ENCODE peak calls at places on chromosomes 2 and 18, in six cellular contexts. One of them, this sample, is unnamed.

GRCh38 chr2:182862003-182862402 is 4.4 kb downstream of the FRZB start:
- DNase-seq in AG04449: no peak
- DNase-seq in spleen: no peak
- DNase-seq in T-cell: no peak
- DNase-seq in naive thymus-derived CD4-positive, alpha-beta T cell: no peak
- DNase-seq in LoVo: no peak
- DNase-seq in this sample: no peak

GRCh38 chr18:78803104-78803503 is 176.5 kb upstream of the SALL3 start:
- DNase-seq in naive thymus-derived CD4-positive, alpha-beta T cell: no peak
- DNase-seq in spleen: peak; percentile 55
- DNase-seq in T-cell: no peak
- DNase-seq in LoVo: no peak
- DNase-seq in AG04449: no peak
- DNase-seq in this sample: no peak

GRCh38 chr2:57516740-57517340 is 529.8 kb upstream of the VRK2 start:
- DNase-seq in T-cell: no peak
- DNase-seq in AG04449: peak; percentile 5
- DNase-seq in spleen: no peak
- DNase-seq in LoVo: peak; percentile 71
- DNase-seq in naive thymus-derived CD4-positive, alpha-beta T cell: no peak
- DNase-seq in this sample: peak; percentile 24

GRCh38 chr2:16197504-16198147 is 257.3 kb downstream of the MYCN start:
- DNase-seq in naive thymus-derived CD4-positive, alpha-beta T cell: no peak
- DNase-seq in T-cell: no peak
- DNase-seq in spleen: no peak
- DNase-seq in AG04449: no peak
- DNase-seq in LoVo: no peak
- DNase-seq in this sample: no peak

GRCh38 chr2:139048017-139048416 is 267.8 kb upstream of the NXPH2 start:
- DNase-seq in T-cell: no peak
- DNase-seq in naive thymus-derived CD4-positive, alpha-beta T cell: no peak
- DNase-seq in LoVo: no peak
- DNase-seq in AG04449: no peak
- DNase-seq in spleen: no peak
- DNase-seq in this sample: no peak

GRCh38 chr2:25618676-25619075 is 54.7 kb downstream of the DTNB start:
- DNase-seq in T-cell: no peak
- DNase-seq in LoVo: peak; percentile 80
- DNase-seq in naive thymus-derived CD4-positive, alpha-beta T cell: no peak
- DNase-seq in AG04449: no peak
- DNase-seq in spleen: no peak
- DNase-seq in this sample: no peak

GRCh38 chr2:161239416-161240109 is 68.7 kb upstream of the PSMD14 start:
- DNase-seq in AG04449: no peak
- DNase-seq in LoVo: no peak
- DNase-seq in naive thymus-derived CD4-positive, alpha-beta T cell: no peak
- DNase-seq in T-cell: no peak
- DNase-seq in spleen: peak; percentile 71
- DNase-seq in this sample: no peak

GRCh38 chr18:48983793-48984437 is 33.1 kb upstream of the SMAD7 start:
- DNase-seq in naive thymus-derived CD4-positive, alpha-beta T cell: no peak
- DNase-seq in LoVo: peak; percentile 36
- DNase-seq in T-cell: no peak
- DNase-seq in spleen: no peak
- DNase-seq in AG04449: no peak
- DNase-seq in this sample: no peak

GRCh38 chr2:20541305-20541640 is 94.4 kb downstream of the RHOB start:
- DNase-seq in spleen: no peak
- DNase-seq in T-cell: no peak
- DNase-seq in naive thymus-derived CD4-positive, alpha-beta T cell: no peak
- DNase-seq in AG04449: no peak
- DNase-seq in LoVo: no peak
- DNase-seq in this sample: no peak

GRCh38 chr2:182605166-182605565 is 110.9 kb upstream of the DNAJC10 start:
- DNase-seq in spleen: no peak
- DNase-seq in LoVo: no peak
- DNase-seq in naive thymus-derived CD4-positive, alpha-beta T cell: no peak
- DNase-seq in T-cell: no peak
- DNase-seq in AG04449: no peak
- DNase-seq in this sample: no peak

GRCh38 chr2:27088644-27089043 is 2.1 kb downstream of the KHK start:
- DNase-seq in spleen: peak; percentile 9
- DNase-seq in T-cell: no peak
- DNase-seq in LoVo: no peak
- DNase-seq in naive thymus-derived CD4-positive, alpha-beta T cell: no peak
- DNase-seq in AG04449: no peak
- DNase-seq in this sample: no peak

GRCh38 chr2:74206180-74206688 is 7.8 kb downstream of the MTHFD2 start:
- DNase-seq in naive thymus-derived CD4-positive, alpha-beta T cell: no peak
- DNase-seq in spleen: peak; percentile 83
- DNase-seq in AG04449: no peak
- DNase-seq in T-cell: peak; percentile 20
- DNase-seq in LoVo: no peak
- DNase-seq in this sample: no peak

GRCh38 chr2:111157071-111157661 is 36.5 kb downstream of the BCL2L11 start:
- DNase-seq in AG04449: no peak
- DNase-seq in LoVo: no peak
- DNase-seq in spleen: no peak
- DNase-seq in T-cell: no peak
- DNase-seq in naive thymus-derived CD4-positive, alpha-beta T cell: no peak
- DNase-seq in this sample: no peak

GRCh38 chr2:33696234-33696633 is 97.1 kb upstream of the FAM98A start:
- DNase-seq in AG04449: no peak
- DNase-seq in T-cell: no peak
- DNase-seq in naive thymus-derived CD4-positive, alpha-beta T cell: no peak
- DNase-seq in LoVo: no peak
- DNase-seq in spleen: no peak
- DNase-seq in this sample: no peak

GRCh38 chr2:173043466-173043865 is 32.2 kb upstream of the MAP3K20 start:
- DNase-seq in T-cell: no peak
- DNase-seq in naive thymus-derived CD4-positive, alpha-beta T cell: no peak
- DNase-seq in LoVo: no peak
- DNase-seq in spleen: no peak
- DNase-seq in AG04449: no peak
- DNase-seq in this sample: no peak

GRCh38 chr2:98876741-98877140 is 59.3 kb downstream of the CRACDL start:
- DNase-seq in T-cell: no peak
- DNase-seq in LoVo: no peak
- DNase-seq in AG04449: no peak
- DNase-seq in spleen: no peak
- DNase-seq in naive thymus-derived CD4-positive, alpha-beta T cell: no peak
- DNase-seq in this sample: no peak

GRCh38 chr18:76488190-76488589 is 6.9 kb downstream of the ZNF516 start:
- DNase-seq in spleen: no peak
- DNase-seq in naive thymus-derived CD4-positive, alpha-beta T cell: no peak
- DNase-seq in T-cell: no peak
- DNase-seq in LoVo: no peak
- DNase-seq in AG04449: no peak
- DNase-seq in this sample: no peak

GRCh38 chr2:232458051-232458660 is 2.2 kb downstream of the ALPI start:
- DNase-seq in LoVo: no peak
- DNase-seq in naive thymus-derived CD4-positive, alpha-beta T cell: no peak
- DNase-seq in AG04449: no peak
- DNase-seq in spleen: peak; percentile 59
- DNase-seq in T-cell: no peak
- DNase-seq in this sample: no peak

GRCh38 chr2:26245231-26245732 is 543 bp downstream of the HADHB start:
- DNase-seq in naive thymus-derived CD4-positive, alpha-beta T cell: no peak
- DNase-seq in AG04449: no peak
- DNase-seq in LoVo: peak; percentile 39
- DNase-seq in T-cell: peak; percentile 32
- DNase-seq in spleen: peak; percentile 87
- DNase-seq in this sample: no peak

GRCh38 chr2:229673676-229674075 is 40.7 kb downstream of the DNER start:
- DNase-seq in T-cell: no peak
- DNase-seq in naive thymus-derived CD4-positive, alpha-beta T cell: no peak
- DNase-seq in spleen: no peak
- DNase-seq in AG04449: no peak
- DNase-seq in LoVo: peak; percentile 33
- DNase-seq in this sample: no peak

GRCh38 chr2:39390126-39390692 is 46.9 kb downstream of the MAP4K3 start:
- DNase-seq in spleen: no peak
- DNase-seq in LoVo: no peak
- DNase-seq in naive thymus-derived CD4-positive, alpha-beta T cell: no peak
- DNase-seq in T-cell: no peak
- DNase-seq in AG04449: no peak
- DNase-seq in this sample: no peak

GRCh38 chr2:144014108-144014507 is 505.8 kb downstream of the ZEB2 start:
- DNase-seq in spleen: no peak
- DNase-seq in T-cell: no peak
- DNase-seq in naive thymus-derived CD4-positive, alpha-beta T cell: no peak
- DNase-seq in AG04449: no peak
- DNase-seq in LoVo: no peak
- DNase-seq in this sample: no peak

GRCh38 chr2:112065966-112066365 is 10.9 kb downstream of the TMEM87B start:
- DNase-seq in AG04449: peak; percentile 59
- DNase-seq in LoVo: no peak
- DNase-seq in naive thymus-derived CD4-positive, alpha-beta T cell: no peak
- DNase-seq in T-cell: no peak
- DNase-seq in spleen: no peak
- DNase-seq in this sample: no peak

GRCh38 chr2:231355802-231356473 is 39.6 kb upstream of the B3GNT7 start:
- DNase-seq in T-cell: no peak
- DNase-seq in naive thymus-derived CD4-positive, alpha-beta T cell: no peak
- DNase-seq in spleen: no peak
- DNase-seq in LoVo: no peak
- DNase-seq in AG04449: no peak
- DNase-seq in this sample: no peak

GRCh38 chr2:94956797-94957391 is 68.6 kb upstream of the MAL start:
- DNase-seq in naive thymus-derived CD4-positive, alpha-beta T cell: no peak
- DNase-seq in T-cell: no peak
- DNase-seq in AG04449: no peak
- DNase-seq in spleen: no peak
- DNase-seq in LoVo: peak; percentile 51
- DNase-seq in this sample: peak; percentile 5

GRCh38 chr18:73908323-73908722 is 239.3 kb downstream of the FBXO15 start:
- DNase-seq in spleen: no peak
- DNase-seq in naive thymus-derived CD4-positive, alpha-beta T cell: no peak
- DNase-seq in LoVo: no peak
- DNase-seq in T-cell: no peak
- DNase-seq in AG04449: no peak
- DNase-seq in this sample: no peak

GRCh38 chr2:206993964-206994363 is 54.6 kb downstream of the CPO start:
- DNase-seq in naive thymus-derived CD4-positive, alpha-beta T cell: no peak
- DNase-seq in AG04449: no peak
- DNase-seq in spleen: no peak
- DNase-seq in T-cell: no peak
- DNase-seq in LoVo: no peak
- DNase-seq in this sample: peak; percentile 29

GRCh38 chr2:207801259-207801658 is 31.6 kb upstream of the FZD5 start:
- DNase-seq in spleen: no peak
- DNase-seq in T-cell: no peak
- DNase-seq in LoVo: no peak
- DNase-seq in naive thymus-derived CD4-positive, alpha-beta T cell: no peak
- DNase-seq in AG04449: no peak
- DNase-seq in this sample: no peak

GRCh38 chr2:127661072-127661618 is 14.2 kb downstream of the LIMS2 start:
- DNase-seq in spleen: peak; percentile 61
- DNase-seq in LoVo: no peak
- DNase-seq in AG04449: no peak
- DNase-seq in T-cell: peak; percentile 2
- DNase-seq in naive thymus-derived CD4-positive, alpha-beta T cell: no peak
- DNase-seq in this sample: no peak